ENCODE peak calls at places on chromosomes 16 and 17, in ten cellular contexts. One of them, this sample, is unnamed.

GRCh38 chr17:82938486-82939212 is 98.8 kb upstream of the ZNF750 start:
- DNase-seq in CD8-positive, alpha-beta T cell: no peak
- DNase-seq in mesenchymal stem cell: no peak
- DNase-seq in upper lobe of left lung: peak; percentile 14
- DNase-seq in neural progenitor cell: no peak
- DNase-seq in GM23248: no peak
- DNase-seq in H1: no peak
- DNase-seq in GM23338: no peak
- DNase-seq in adipocyte: no peak
- DNase-seq in sigmoid colon: peak; percentile 52
- DNase-seq in this sample: peak; percentile 39

GRCh38 chr16:7185689-7186088 is 147.0 kb upstream of the RBFOX1 start:
- DNase-seq in CD8-positive, alpha-beta T cell: no peak
- DNase-seq in mesenchymal stem cell: no peak
- DNase-seq in upper lobe of left lung: no peak
- DNase-seq in neural progenitor cell: no peak
- DNase-seq in GM23248: no peak
- DNase-seq in H1: no peak
- DNase-seq in GM23338: no peak
- DNase-seq in adipocyte: no peak
- DNase-seq in sigmoid colon: no peak
- DNase-seq in this sample: no peak

GRCh38 chr16:68447721-68448359 is 468 bp downstream of the SMPD3 start:
- DNase-seq in CD8-positive, alpha-beta T cell: no peak
- DNase-seq in mesenchymal stem cell: no peak
- DNase-seq in upper lobe of left lung: no peak
- DNase-seq in neural progenitor cell: peak; percentile 16
- DNase-seq in GM23248: no peak
- DNase-seq in H1: no peak
- DNase-seq in GM23338: no peak
- DNase-seq in adipocyte: no peak
- DNase-seq in sigmoid colon: no peak
- DNase-seq in this sample: no peak

GRCh38 chr16:30367349-30368009 is 2.8 kb downstream of the TBC1D10B start:
- DNase-seq in CD8-positive, alpha-beta T cell: no peak
- DNase-seq in mesenchymal stem cell: no peak
- DNase-seq in upper lobe of left lung: no peak
- DNase-seq in neural progenitor cell: no peak
- DNase-seq in GM23248: peak; percentile 15
- DNase-seq in H1: no peak
- DNase-seq in GM23338: no peak
- DNase-seq in adipocyte: no peak
- DNase-seq in sigmoid colon: no peak
- DNase-seq in this sample: no peak

GRCh38 chr16:50244504-50245416 is 21.6 kb upstream of the ADCY7 start:
- DNase-seq in CD8-positive, alpha-beta T cell: no peak
- DNase-seq in mesenchymal stem cell: no peak
- DNase-seq in upper lobe of left lung: no peak
- DNase-seq in neural progenitor cell: peak; percentile 42
- DNase-seq in GM23248: no peak
- DNase-seq in H1: no peak
- DNase-seq in GM23338: peak; percentile 75
- DNase-seq in adipocyte: no peak
- DNase-seq in sigmoid colon: no peak
- DNase-seq in this sample: no peak

GRCh38 chr17:51676691-51677487 is 416.5 kb downstream of the UTP18 start:
- DNase-seq in CD8-positive, alpha-beta T cell: no peak
- DNase-seq in mesenchymal stem cell: no peak
- DNase-seq in upper lobe of left lung: no peak
- DNase-seq in neural progenitor cell: no peak
- DNase-seq in GM23248: no peak
- DNase-seq in H1: no peak
- DNase-seq in GM23338: no peak
- DNase-seq in adipocyte: no peak
- DNase-seq in sigmoid colon: no peak
- DNase-seq in this sample: no peak

GRCh38 chr17:67434061-67434525 is 57.0 kb downstream of the PITPNC1 start:
- DNase-seq in CD8-positive, alpha-beta T cell: peak; percentile 22
- DNase-seq in mesenchymal stem cell: no peak
- DNase-seq in upper lobe of left lung: peak; percentile 69
- DNase-seq in neural progenitor cell: no peak
- DNase-seq in GM23248: peak; percentile 23
- DNase-seq in H1: no peak
- DNase-seq in GM23338: no peak
- DNase-seq in adipocyte: no peak
- DNase-seq in sigmoid colon: no peak
- DNase-seq in this sample: no peak

GRCh38 chr17:4920351-4921048 is 11.6 kb upstream of the GP1BA start:
- DNase-seq in CD8-positive, alpha-beta T cell: no peak
- DNase-seq in mesenchymal stem cell: peak; percentile 72
- DNase-seq in upper lobe of left lung: peak; percentile 64
- DNase-seq in neural progenitor cell: no peak
- DNase-seq in GM23248: peak; percentile 65
- DNase-seq in H1: no peak
- DNase-seq in GM23338: no peak
- DNase-seq in adipocyte: peak; percentile 62
- DNase-seq in sigmoid colon: no peak
- DNase-seq in this sample: no peak

DNA sequence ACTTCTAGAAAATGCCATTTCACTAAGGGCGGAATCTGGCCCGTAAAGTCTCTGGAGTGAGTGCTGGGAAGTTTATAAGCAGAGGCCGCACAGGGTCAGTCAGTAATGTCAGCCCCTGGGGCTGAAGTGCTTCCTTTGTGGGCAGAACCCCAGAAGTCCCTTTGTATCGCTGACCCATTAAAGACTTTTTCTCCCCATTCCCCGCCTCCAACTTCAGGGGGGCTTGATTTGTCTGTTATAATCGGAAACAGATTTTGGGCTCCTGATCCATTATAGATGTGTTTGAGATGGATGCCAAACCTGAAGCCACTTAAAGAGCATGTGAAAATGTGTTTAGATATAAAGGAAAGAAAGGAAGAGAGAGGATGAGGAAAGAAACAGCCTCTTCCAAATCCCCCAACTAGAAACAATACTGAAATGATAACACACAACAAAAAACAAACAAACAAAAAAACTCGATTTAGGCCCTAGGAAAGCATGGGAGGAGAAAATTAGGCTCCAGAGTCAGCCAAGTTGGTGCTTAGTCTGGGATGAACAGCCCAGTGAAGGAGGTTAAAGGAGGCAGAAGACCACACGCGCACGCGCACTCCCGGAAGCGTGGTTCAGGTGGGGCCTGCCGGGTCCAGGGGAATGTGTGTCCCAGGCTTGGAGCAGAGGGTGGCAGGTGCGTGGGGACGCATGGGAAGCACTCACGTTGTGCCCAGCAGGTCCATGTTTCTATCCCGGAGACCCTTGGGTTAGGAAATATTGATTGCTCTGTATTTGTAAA is 27.1 kb downstream of the MSI2 start:
- DNase-seq in CD8-positive, alpha-beta T cell: no peak
- DNase-seq in mesenchymal stem cell: no peak
- DNase-seq in upper lobe of left lung: no peak
- DNase-seq in neural progenitor cell: peak; percentile 37
- DNase-seq in GM23248: no peak
- DNase-seq in H1: no peak
- DNase-seq in GM23338: no peak
- DNase-seq in adipocyte: no peak
- DNase-seq in sigmoid colon: no peak
- DNase-seq in this sample: no peak
- H3K4me1 ChIP-seq in CD8-positive, alpha-beta T cell: peaks cover 39% of the 10 kb centered on the region
- H3K4me1 ChIP-seq in mesenchymal stem cell: peaks cover 7% of the 10 kb centered on the region
- H3K4me1 ChIP-seq in upper lobe of left lung: no peaks in the 10 kb centered on the region
- H3K4me1 ChIP-seq in neural progenitor cell: peaks cover 72% of the 10 kb centered on the region
- H3K4me1 ChIP-seq in GM23248: no peaks in the 10 kb centered on the region
- H3K4me1 ChIP-seq in H1: peaks cover 13% of the 10 kb centered on the region
- H3K4me1 ChIP-seq in GM23338: peaks cover 55% of the 10 kb centered on the region
- H3K4me1 ChIP-seq in adipocyte: no peaks in the 10 kb centered on the region
- H3K4me1 ChIP-seq in sigmoid colon: no peaks in the 10 kb centered on the region
- H3K4me1 ChIP-seq in this sample: peaks cover 26% of the 10 kb centered on the region

GRCh38 chr16:56610609-56611111 is 2.3 kb downstream of the MT2A start:
- DNase-seq in CD8-positive, alpha-beta T cell: no peak
- DNase-seq in mesenchymal stem cell: peak; percentile 71
- DNase-seq in upper lobe of left lung: no peak
- DNase-seq in neural progenitor cell: no peak
- DNase-seq in GM23248: peak; percentile 52
- DNase-seq in H1: no peak
- DNase-seq in GM23338: no peak
- DNase-seq in adipocyte: peak; percentile 62
- DNase-seq in sigmoid colon: no peak
- DNase-seq in this sample: no peak

GRCh38 chr16:56611281-56611833 is 3.0 kb downstream of the MT2A start:
- DNase-seq in CD8-positive, alpha-beta T cell: no peak
- DNase-seq in mesenchymal stem cell: peak; percentile 71
- DNase-seq in upper lobe of left lung: peak; percentile 50
- DNase-seq in neural progenitor cell: no peak
- DNase-seq in GM23248: peak; percentile 75
- DNase-seq in H1: no peak
- DNase-seq in GM23338: no peak
- DNase-seq in adipocyte: peak; percentile 55
- DNase-seq in sigmoid colon: no peak
- DNase-seq in this sample: peak; percentile 72

GRCh38 chr16:56609463-56609921 is 1.1 kb downstream of the MT2A start:
- DNase-seq in CD8-positive, alpha-beta T cell: peak; percentile 44
- DNase-seq in mesenchymal stem cell: peak; percentile 98
- DNase-seq in upper lobe of left lung: peak; percentile 82
- DNase-seq in neural progenitor cell: peak; percentile 29
- DNase-seq in GM23248: peak; percentile 89
- DNase-seq in H1: no peak
- DNase-seq in GM23338: no peak
- DNase-seq in adipocyte: peak; percentile 88
- DNase-seq in sigmoid colon: peak; percentile 89
- DNase-seq in this sample: peak; percentile 62

GRCh38 chr16:56608876-56609462 is 585 bp downstream of the MT2A start:
- DNase-seq in CD8-positive, alpha-beta T cell: no peak
- DNase-seq in mesenchymal stem cell: peak; percentile 38
- DNase-seq in upper lobe of left lung: no peak
- DNase-seq in neural progenitor cell: peak; percentile 45
- DNase-seq in GM23248: peak; percentile 53
- DNase-seq in H1: no peak
- DNase-seq in GM23338: no peak
- DNase-seq in adipocyte: peak; percentile 44
- DNase-seq in sigmoid colon: no peak
- DNase-seq in this sample: peak; percentile 67

GRCh38 chr16:56610017-56610608 is 1.7 kb downstream of the MT2A start:
- DNase-seq in CD8-positive, alpha-beta T cell: peak; percentile 41
- DNase-seq in mesenchymal stem cell: peak; percentile 96
- DNase-seq in upper lobe of left lung: peak; percentile 72
- DNase-seq in neural progenitor cell: no peak
- DNase-seq in GM23248: peak; percentile 96
- DNase-seq in H1: no peak
- DNase-seq in GM23338: no peak
- DNase-seq in adipocyte: peak; percentile 86
- DNase-seq in sigmoid colon: peak; percentile 83
- DNase-seq in this sample: peak; percentile 74
- H3K4me1 ChIP-seq in CD8-positive, alpha-beta T cell: peaks cover 37% of the 10 kb centered on the region
- H3K4me1 ChIP-seq in mesenchymal stem cell: peaks cover 36% of the 10 kb centered on the region
- H3K4me1 ChIP-seq in upper lobe of left lung: peaks cover 36% of the 10 kb centered on the region
- H3K4me1 ChIP-seq in neural progenitor cell: peaks cover 18% of the 10 kb centered on the region
- H3K4me1 ChIP-seq in GM23248: peaks cover 76% of the 10 kb centered on the region
- H3K4me1 ChIP-seq in H1: peaks cover 8% of the 10 kb centered on the region
- H3K4me1 ChIP-seq in GM23338: peaks cover 28% of the 10 kb centered on the region
- H3K4me1 ChIP-seq in adipocyte: peaks cover 64% of the 10 kb centered on the region
- H3K4me1 ChIP-seq in sigmoid colon: no peaks in the 10 kb centered on the region
- H3K4me1 ChIP-seq in this sample: peaks cover 32% of the 10 kb centered on the region

GRCh38 chr17:63925615-63926014 is 6.5 kb downstream of the CD79B start:
- DNase-seq in CD8-positive, alpha-beta T cell: no peak
- DNase-seq in mesenchymal stem cell: no peak
- DNase-seq in upper lobe of left lung: no peak
- DNase-seq in neural progenitor cell: no peak
- DNase-seq in GM23248: no peak
- DNase-seq in H1: no peak
- DNase-seq in GM23338: no peak
- DNase-seq in adipocyte: no peak
- DNase-seq in sigmoid colon: no peak
- DNase-seq in this sample: peak; percentile 44
- H3K4me1 ChIP-seq in CD8-positive, alpha-beta T cell: peaks cover under 1% of the 10 kb centered on the region
- H3K4me1 ChIP-seq in mesenchymal stem cell: no peaks in the 10 kb centered on the region
- H3K4me1 ChIP-seq in upper lobe of left lung: peaks cover under 1% of the 10 kb centered on the region
- H3K4me1 ChIP-seq in neural progenitor cell: no peaks in the 10 kb centered on the region
- H3K4me1 ChIP-seq in GM23248: no peaks in the 10 kb centered on the region
- H3K4me1 ChIP-seq in H1: no peaks in the 10 kb centered on the region
- H3K4me1 ChIP-seq in GM23338: peaks cover under 1% of the 10 kb centered on the region
- H3K4me1 ChIP-seq in adipocyte: no peaks in the 10 kb centered on the region
- H3K4me1 ChIP-seq in sigmoid colon: no peaks in the 10 kb centered on the region
- H3K4me1 ChIP-seq in this sample: no peaks in the 10 kb centered on the region

GRCh38 chr16:75265911-75266701 is 14.7 kb upstream of the BCAR1 start:
- DNase-seq in CD8-positive, alpha-beta T cell: no peak
- DNase-seq in mesenchymal stem cell: peak; percentile 68
- DNase-seq in upper lobe of left lung: peak; percentile 82
- DNase-seq in neural progenitor cell: peak; percentile 95
- DNase-seq in GM23248: peak; percentile 85
- DNase-seq in H1: no peak
- DNase-seq in GM23338: peak; percentile 92
- DNase-seq in adipocyte: peak; percentile 88
- DNase-seq in sigmoid colon: peak; percentile 90
- DNase-seq in this sample: peak; percentile 92

GRCh38 chr16:75266738-75267630 is 15.6 kb upstream of the BCAR1 start:
- DNase-seq in CD8-positive, alpha-beta T cell: no peak
- DNase-seq in mesenchymal stem cell: no peak
- DNase-seq in upper lobe of left lung: no peak
- DNase-seq in neural progenitor cell: no peak
- DNase-seq in GM23248: no peak
- DNase-seq in H1: no peak
- DNase-seq in GM23338: no peak
- DNase-seq in adipocyte: no peak
- DNase-seq in sigmoid colon: peak; percentile 65
- DNase-seq in this sample: no peak

GRCh38 chr16:75264999-75265910 is 13.8 kb upstream of the BCAR1 start:
- DNase-seq in CD8-positive, alpha-beta T cell: no peak
- DNase-seq in mesenchymal stem cell: peak; percentile 23
- DNase-seq in upper lobe of left lung: peak; percentile 75
- DNase-seq in neural progenitor cell: no peak
- DNase-seq in GM23248: peak; percentile 68
- DNase-seq in H1: no peak
- DNase-seq in GM23338: peak; percentile 46
- DNase-seq in adipocyte: peak; percentile 72
- DNase-seq in sigmoid colon: peak; percentile 82
- DNase-seq in this sample: peak; percentile 85

GRCh38 chr16:75264531-75264998 is 13.1 kb upstream of the BCAR1 start:
- DNase-seq in CD8-positive, alpha-beta T cell: no peak
- DNase-seq in mesenchymal stem cell: peak; percentile 36
- DNase-seq in upper lobe of left lung: peak; percentile 22
- DNase-seq in neural progenitor cell: no peak
- DNase-seq in GM23248: peak; percentile 69
- DNase-seq in H1: no peak
- DNase-seq in GM23338: no peak
- DNase-seq in adipocyte: peak; percentile 60
- DNase-seq in sigmoid colon: peak; percentile 81
- DNase-seq in this sample: peak; percentile 78

DNA sequence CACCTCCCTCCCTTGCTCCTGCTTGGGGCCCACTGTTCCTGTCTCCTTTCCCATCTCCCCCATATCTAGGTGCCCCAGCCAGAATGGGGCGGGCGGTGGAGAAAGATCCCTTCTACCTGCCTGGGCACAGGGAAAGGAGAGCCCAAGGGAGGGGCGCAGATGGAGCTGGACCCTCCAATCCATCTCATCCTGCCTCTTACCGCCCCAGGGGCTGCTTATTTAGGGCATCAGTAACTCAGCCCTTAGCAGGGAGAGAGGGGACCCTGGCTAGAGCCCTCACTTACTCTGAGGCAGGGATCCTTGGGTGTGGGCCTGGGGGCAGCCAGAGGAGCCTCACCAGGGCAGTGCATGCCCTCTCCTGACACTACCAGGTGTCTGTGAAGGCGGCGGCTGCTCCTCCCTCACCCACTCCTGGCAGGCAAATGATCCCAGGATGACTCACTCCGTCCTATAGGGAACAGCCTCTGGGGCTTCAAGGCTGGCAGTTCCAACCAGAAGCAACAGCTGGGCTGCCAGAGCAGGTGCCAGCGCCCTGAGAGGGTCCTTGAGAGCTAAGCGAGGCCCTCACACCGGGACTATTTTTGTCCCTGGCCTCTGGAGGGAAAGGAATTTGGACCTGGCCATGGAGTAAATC is 16.3 kb upstream of the BCAR1 start:
- DNase-seq in CD8-positive, alpha-beta T cell: no peak
- DNase-seq in mesenchymal stem cell: peak; percentile 76
- DNase-seq in upper lobe of left lung: peak; percentile 84
- DNase-seq in neural progenitor cell: no peak
- DNase-seq in GM23248: peak; percentile 80
- DNase-seq in H1: no peak
- DNase-seq in GM23338: no peak
- DNase-seq in adipocyte: peak; percentile 69
- DNase-seq in sigmoid colon: peak; percentile 82
- DNase-seq in this sample: peak; percentile 84
- H3K4me1 ChIP-seq in CD8-positive, alpha-beta T cell: peaks cover 6% of the 10 kb centered on the region
- H3K4me1 ChIP-seq in mesenchymal stem cell: peaks cover 51% of the 10 kb centered on the region
- H3K4me1 ChIP-seq in upper lobe of left lung: peaks cover 38% of the 10 kb centered on the region
- H3K4me1 ChIP-seq in neural progenitor cell: peaks cover 12% of the 10 kb centered on the region
- H3K4me1 ChIP-seq in GM23248: peaks cover 21% of the 10 kb centered on the region
- H3K4me1 ChIP-seq in H1: peaks cover 14% of the 10 kb centered on the region
- H3K4me1 ChIP-seq in GM23338: peaks cover 10% of the 10 kb centered on the region
- H3K4me1 ChIP-seq in adipocyte: peaks cover 31% of the 10 kb centered on the region
- H3K4me1 ChIP-seq in sigmoid colon: no peaks in the 10 kb centered on the region
- H3K4me1 ChIP-seq in this sample: peaks cover 25% of the 10 kb centered on the region

This sample was measured in kidney.